ENCODE peak calls at places on chromosomes 1 and 21, in six cellular contexts. O is HEK293T; L is HFFc6; K is RWPE1; C is lung; P is naive thymus-derived CD8-positive, alpha-beta T cell. W is an unnamed sample.

GRCh38 chr1:209704584-209704983 is at the start of gene HSD11B1:
- DNase-seq in O (no peak), L (peak), K (no peak), C (peak), P (no peak), W (no peak)

GRCh38 chr21:41507521-41508414 is at the start of gene TMPRSS2:
- DNase-seq in O (no peak), L (no peak), K (no peak), C (peak), P (no peak), W (no peak)

GRCh38 chr1:220189750-220190347 is 82.4 kb downstream of the RAB3GAP2 start:
- DNase-seq in O (peak), L (no peak), K (peak), C (no peak), P (no peak), W (peak)

GRCh38 chr1:51506537-51506936 is 12.5 kb downstream of the EPS15 start:
- DNase-seq in O (no peak), L (peak), K (no peak), C (no peak), P (no peak), W (no peak)

GRCh38 chr1:159054427-159054826 is 22.1 kb downstream of the AIM2 start:
- DNase-seq in O (no peak), L (peak), K (peak), C (no peak), P (no peak), W (no peak)

GRCh38 chr1:201562257-201562656 is 23.3 kb downstream of the NAV1 start:
- DNase-seq in O (no peak), L (peak), K (peak), C (no peak), P (no peak), W (no peak)

GRCh38 chr21:45950740-45951515 is 30.6 kb upstream of the COL6A1 start:
- DNase-seq in O (no peak), L (no peak), K (peak), C (no peak), P (no peak), W (no peak)

GRCh38 chr1:163054056-163054706 is 15.0 kb upstream of the RGS4 start:
- DNase-seq in O (no peak), L (no peak), K (no peak), C (peak), P (no peak), W (peak)

GRCh38 chr21:44304846-44305245 is 5.0 kb downstream of the PFKL start:
- DNase-seq in O (peak), L (no peak), K (peak), C (no peak), P (peak), W (no peak)

GRCh38 chr1:234838182-234838581 is 228.2 kb upstream of the IRF2BP2 start:
- DNase-seq in O (no peak), L (no peak), K (no peak), C (no peak), P (no peak), W (no peak)

GRCh38 chr1:65278344-65279091 is 30.8 kb upstream of the DNAJC6 start:
- DNase-seq in O (no peak), L (no peak), K (no peak), C (no peak), P (no peak), W (peak)

GRCh38 chr1:61448934-61449368 is 276.0 kb downstream of the TM2D1 start:
- DNase-seq in O (no peak), L (no peak), K (no peak), C (no peak), P (no peak), W (no peak)

GRCh38 chr1:100443739-100444571 is 91.6 kb downstream of the CDC14A start:
- DNase-seq in O (no peak), L (peak), K (no peak), C (no peak), P (no peak), W (no peak)

W was measured in NCI-H2227 treated with DMSO at 0.1 percent for 48 hours.